ENCODE peak calls at places on chromosomes 5 and 9, in six cellular contexts. I is Peyer's patch, V is pancreas, R is GM12878, A is heart left ventricle, M is MM.1S. O is an unnamed sample.

GRCh38 chr9:105693435-105694275 is 686 bp upstream of the TMEM38B start:
- DNase-seq in I (no peak), V (no peak), R (no peak), A (no peak), M (peak; percentile 19), O (no peak)

GRCh38 chr5:147565524-147565923 is 55.7 kb upstream of the DPYSL3 start:
- DNase-seq in I (no peak), V (no peak), R (no peak), A (no peak), M (no peak), O (no peak)

GRCh38 chr9:3924145-3924544 is 375.7 kb downstream of the GLIS3 start:
- DNase-seq in I (no peak), V (no peak), R (no peak), A (no peak), M (no peak), O (no peak)

GRCh38 chr9:18274693-18275092 is 199.3 kb upstream of the ADAMTSL1 start:
- DNase-seq in I (no peak), V (no peak), R (no peak), A (no peak), M (no peak), O (no peak)

GRCh38 chr5:56110646-56111403 is 116.1 kb upstream of the IL6ST start:
- DNase-seq in I (no peak), V (no peak), R (no peak), A (no peak), M (no peak), O (no peak)

GRCh38 chr5:32713396-32714381 is 2.6 kb downstream of the NPR3 start:
- DNase-seq in I (no peak), V (peak; percentile 71), R (no peak), A (peak; percentile 49), M (no peak), O (peak; percentile 31)

GRCh38 chr9:122191519-122191918 is 31.8 kb downstream of the MORN5 start:
- DNase-seq in I (no peak), V (no peak), R (no peak), A (no peak), M (no peak), O (no peak)

GRCh38 chr5:80799041-80799440 is 144.3 kb upstream of the DHFR start:
- DNase-seq in I (no peak), V (no peak), R (no peak), A (no peak), M (no peak), O (no peak)

GRCh38 chr5:127011151-127011550 is 19.2 kb downstream of the MARCHF3 start:
- DNase-seq in I (no peak), V (no peak), R (no peak), A (peak; percentile 31), M (no peak), O (no peak)

GRCh38 chr5:32712463-32713395 is 1.6 kb downstream of the NPR3 start:
- DNase-seq in I (no peak), V (peak; percentile 50), R (no peak), A (no peak), M (no peak), O (no peak)

GRCh38 chr5:14879985-14880589 is 8.5 kb upstream of the ANKH start:
- DNase-seq in I (no peak), V (no peak), R (no peak), A (no peak), M (no peak), O (no peak)

GRCh38 chr5:157750320-157750719 is 6.8 kb downstream of the LSM11 start:
- DNase-seq in I (no peak), V (no peak), R (no peak), A (no peak), M (no peak), O (no peak)

GRCh38 chr5:33890633-33891032 is 1.2 kb downstream of the ADAMTS12 start:
- DNase-seq in I (no peak), V (no peak), R (no peak), A (no peak), M (no peak), O (no peak)

GRCh38 chr5:112995764-112996618 is 19.4 kb downstream of the DCP2 start:
- DNase-seq in I (no peak), V (no peak), R (no peak), A (peak; percentile 55), M (peak; percentile 80), O (peak; percentile 88)

GRCh38 chr5:150511641-150512367 is 3.9 kb downstream of the NDST1 start:
- DNase-seq in I (peak; percentile 94), V (no peak), R (no peak), A (peak; percentile 63), M (no peak), O (no peak)

GRCh38 chr5:150508828-150509227 is 897 bp downstream of the NDST1 start:
- DNase-seq in I (no peak), V (no peak), R (no peak), A (no peak), M (no peak), O (no peak)

GRCh38 chr5:150509992-150510391 is 2.1 kb downstream of the NDST1 start:
- DNase-seq in I (no peak), V (no peak), R (no peak), A (no peak), M (no peak), O (no peak)

GRCh38 chr5:150512368-150512747 is 4.4 kb downstream of the NDST1 start:
- DNase-seq in I (no peak), V (peak; percentile 5), R (no peak), A (no peak), M (no peak), O (no peak)

GRCh38 chr5:150510460-150511263 is 2.7 kb downstream of the NDST1 start:
- DNase-seq in I (peak; percentile 83), V (no peak), R (no peak), A (no peak), M (no peak), O (no peak)
- H3K27ac ChIP-seq in I (no peak overlapping the region), V (peak overlapping the region; percentile 78), R (no peak overlapping the region), A (peak overlapping the region; percentile 49), M (no peak overlapping the region), O (no peak overlapping the region)

DNA sequence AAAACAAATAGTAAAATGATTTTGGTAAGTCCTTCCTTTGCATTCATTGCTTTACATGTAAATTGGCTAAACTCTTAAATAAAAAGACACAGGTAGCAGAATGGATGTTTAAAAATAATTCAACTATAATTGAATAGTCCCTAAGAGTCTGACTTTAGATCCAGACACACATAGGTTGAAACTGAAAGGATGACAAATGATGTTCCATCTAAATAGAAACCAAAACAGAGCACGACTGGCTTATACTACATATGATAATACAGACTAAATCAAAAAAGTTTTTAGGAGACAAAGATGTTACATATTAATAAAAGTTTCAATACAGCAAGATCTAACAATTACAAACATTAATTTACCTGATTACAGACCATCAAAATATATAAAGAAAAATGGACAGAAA is 2055.1 kb upstream of the WWC1 start:
- DNase-seq in I (no peak), V (no peak), R (no peak), A (no peak), M (peak; percentile 75), O (no peak)
- H3K9me3 ChIP-seq in I (no peaks in the 10 kb centered on the region), V (no peaks in the 10 kb centered on the region), R (no peaks in the 10 kb centered on the region), A (no peaks in the 10 kb centered on the region), M (no peaks in the 10 kb centered on the region), O (no peaks in the 10 kb centered on the region)

GRCh38 chr9:20593551-20593950 is 28.7 kb downstream of the MLLT3 start:
- DNase-seq in I (no peak), V (no peak), R (no peak), A (no peak), M (no peak), O (no peak)
- H3K4me1 ChIP-seq in I (no peaks in the 10 kb centered on the region), V (no peaks in the 10 kb centered on the region), R (peaks cover 9% of the 10 kb centered on the region), A (no peaks in the 10 kb centered on the region), M (peaks cover 10% of the 10 kb centered on the region), O (no peaks in the 10 kb centered on the region)

GRCh38 chr5:179816401-179817070 is 4.2 kb upstream of the SQSTM1 start:
- DNase-seq in I (no peak), V (peak; percentile 76), R (no peak), A (no peak), M (no peak), O (no peak)
- H3K27ac ChIP-seq in I (peak overlapping the region; percentile 61), V (peak overlapping the region; percentile 100), R (no peak overlapping the region), A (peak overlapping the region; percentile 64), M (no peak overlapping the region), O (peak overlapping the region; percentile 70)

DNA sequence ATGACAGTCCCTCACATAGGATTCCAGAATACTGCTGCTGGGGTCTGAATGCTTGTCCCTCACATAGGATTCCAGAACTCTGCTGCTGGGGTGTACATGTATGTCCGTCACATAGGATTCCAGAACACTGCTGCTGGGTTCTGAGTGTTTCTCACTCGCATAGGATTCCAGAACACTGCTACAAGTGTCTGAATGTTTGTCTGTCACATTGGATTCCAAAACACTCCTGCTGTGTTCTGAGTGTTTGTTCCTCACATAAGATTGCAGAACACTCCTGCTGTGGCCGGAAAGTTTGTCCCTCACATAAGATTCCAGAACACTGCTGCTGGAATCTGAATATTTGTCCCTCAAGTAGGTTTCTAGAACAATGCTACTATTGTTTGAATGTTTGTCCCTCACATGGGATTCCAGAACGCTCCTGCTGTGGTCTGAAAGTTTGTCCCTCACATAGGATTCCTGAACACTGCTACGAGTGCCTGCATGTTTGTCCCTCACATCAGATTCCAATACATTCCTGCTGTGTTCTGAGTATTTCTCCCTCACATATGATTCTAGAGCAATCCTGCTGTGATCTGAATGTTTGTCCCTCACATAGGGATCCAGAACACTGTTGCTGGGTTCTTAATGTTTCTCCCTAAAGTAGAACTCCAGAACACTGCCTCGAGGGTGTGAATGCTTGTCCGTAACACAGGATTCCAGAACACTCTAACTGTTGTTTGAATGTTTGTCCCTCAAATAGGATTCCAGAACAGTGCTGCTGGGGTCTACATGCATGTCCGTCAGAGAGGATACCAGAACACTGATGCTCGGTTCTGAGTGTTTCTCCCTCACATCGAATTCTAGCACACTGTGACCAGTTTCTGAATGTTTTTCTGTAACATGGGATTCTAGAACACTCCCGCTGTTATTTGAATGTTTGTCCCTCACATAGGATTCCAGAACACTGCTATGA is 200.4 kb downstream of the FOXD4L6 start:
- DNase-seq in I (no peak), V (no peak), R (no peak), A (no peak), M (no peak), O (no peak)
- H3K9me3 ChIP-seq in I (peaks cover 73% of the 10 kb centered on the region), V (peaks cover 6% of the 10 kb centered on the region), R (peaks cover 10% of the 10 kb centered on the region), A (peaks cover 5% of the 10 kb centered on the region), M (no peaks in the 10 kb centered on the region), O (no peaks in the 10 kb centered on the region)

DNA sequence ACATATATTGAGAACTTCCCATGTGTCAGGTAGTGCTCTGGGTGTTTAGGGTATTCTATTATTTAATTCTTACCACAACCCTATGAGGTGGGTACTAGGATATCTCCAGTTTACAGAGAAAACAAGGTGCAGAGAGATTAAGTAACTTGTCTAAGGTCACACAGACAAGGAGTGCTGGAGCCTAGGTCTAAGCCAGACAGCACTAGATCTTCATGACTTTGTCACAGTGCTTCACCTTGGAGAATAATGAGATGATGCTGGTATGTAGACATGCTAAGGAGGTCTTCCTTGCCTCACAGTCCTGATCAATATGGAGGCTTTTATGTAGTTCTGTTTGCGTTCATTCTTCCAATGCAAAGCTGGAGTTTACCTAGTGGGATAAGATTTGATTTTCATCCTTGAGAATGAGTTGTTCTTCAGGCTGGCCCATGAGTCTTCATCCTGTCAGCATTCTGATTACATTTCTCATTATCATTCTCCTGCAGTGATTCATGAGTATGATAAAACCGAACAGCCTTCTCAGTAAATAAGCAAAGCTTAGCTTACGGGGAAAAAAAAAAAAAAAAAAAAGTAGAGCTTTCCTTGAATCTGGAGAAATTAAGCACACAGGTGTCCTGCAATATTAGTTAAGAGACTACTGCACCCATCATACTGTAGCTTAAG is 176.3 kb downstream of the C9orf152 start:
- DNase-seq in I (no peak), V (no peak), R (no peak), A (no peak), M (no peak), O (no peak)
- H3K4me1 ChIP-seq in I (no peaks in the 10 kb centered on the region), V (no peaks in the 10 kb centered on the region), R (no peaks in the 10 kb centered on the region), A (peaks cover 9% of the 10 kb centered on the region), M (no peaks in the 10 kb centered on the region), O (peaks cover 4% of the 10 kb centered on the region)